ENCODE peak calls at places on chromosomes 3 and 15, in ten cellular contexts. H is stimulated activated CD4-positive, alpha-beta T cell treated with anti-CD3 and anti-CD28 coated beads, Interleukin-15, amount 100 ng/mL, for 48 hours; M is endodermal cell; U is NCI-H774; X is NCI-H1092; G is activated T-helper 1 cell treated with anti-CD3 and anti-CD28 coated beads, Interleukin-12 subunit alpha, Interleukin-12 subunit beta, Interleukin-2, Interleukin-4 antibody, amounts not matched to agents 30 ng/mL and 10 ng/mL and 1 ng/mL, durations not matched to agents 14 hours and 24 hours and 36 hours; Y is CMK; W is bronchial epithelial cell; N is nucleus accumbens; D is psoas muscle. B is an unnamed sample.

GRCh38 chr3:164390046-164390445 is 688.2 kb downstream of the SI start:
- DNase-seq in D (no peak), X (no peak), M (no peak), N (no peak), U (no peak), H (no peak), G (no peak), Y (no peak), W (no peak), B (no peak)

GRCh38 chr3:59611649-59612431 is 562.0 kb upstream of the CFAP20DC start:
- DNase-seq in Y (no peak), X (no peak), W (no peak), H (no peak), D (no peak), N (no peak), M (no peak), G (no peak), U (no peak), B (no peak)

GRCh38 chr3:58004972-58005371 is 3.2 kb upstream of the FLNB start:
- DNase-seq in G (no peak), M (no peak), X (no peak), U (no peak), H (no peak), D (no peak), W (peak), N (no peak), Y (no peak), B (no peak)

GRCh38 chr15:89197503-89197971 is 23.8 kb downstream of the RLBP1 start:
- DNase-seq in X (no peak), G (no peak), Y (no peak), W (peak), D (no peak), H (no peak), N (peak), U (peak), M (peak), B (peak)

GRCh38 chr3:107143206-107143605 is 234.0 kb upstream of the CCDC54 start:
- DNase-seq in D (no peak), M (no peak), U (no peak), H (no peak), N (no peak), W (no peak), Y (no peak), X (no peak), G (no peak), B (no peak)

GRCh38 chr15:51658664-51659063 is 22.6 kb upstream of the SCG3 start:
- DNase-seq in G (no peak), N (no peak), H (no peak), M (no peak), W (peak), X (no peak), D (no peak), Y (no peak), U (no peak), B (no peak)

GRCh38 chr3:75294124-75294523 is 370.0 kb upstream of the FRG2C start:
- DNase-seq in D (peak), U (no peak), G (no peak), Y (no peak), H (no peak), X (no peak), W (peak), N (peak), M (peak), B (peak)

GRCh38 chr15:48855501-48856440 is 22.2 kb upstream of the EID1 start:
- DNase-seq in N (no peak), D (no peak), U (no peak), M (peak), W (peak), G (no peak), H (no peak), Y (no peak), X (no peak), B (no peak)

GRCh38 chr3:186974824-186975281 is 44.5 kb downstream of the ST6GAL1 start:
- DNase-seq in W (no peak), G (no peak), M (no peak), H (no peak), X (no peak), Y (no peak), U (no peak), N (no peak), D (no peak), B (no peak)

GRCh38 chr3:186138272-186138981 is 29.5 kb upstream of the ETV5 start:
- DNase-seq in U (no peak), H (no peak), W (no peak), G (no peak), Y (no peak), N (no peak), X (no peak), M (peak), D (no peak), B (no peak)

GRCh38 chr3:181943285-181943684 is 231.6 kb downstream of the SOX2 start:
- DNase-seq in M (peak), Y (no peak), W (no peak), H (no peak), D (no peak), X (no peak), U (peak), N (no peak), G (no peak), B (no peak)

GRCh38 chr15:53477981-53478766 is 281.3 kb downstream of the WDR72 start:
- DNase-seq in X (no peak), W (no peak), N (no peak), G (no peak), Y (no peak), H (no peak), D (no peak), U (no peak), M (no peak), B (no peak)

GRCh38 chr3:48970568-48970967 is 19.5 kb upstream of the P4HTM start:
- DNase-seq in N (no peak), G (no peak), X (no peak), M (no peak), W (no peak), D (no peak), Y (no peak), U (no peak), H (no peak), B (no peak)

GRCh38 chr15:61500951-61501350 is 271.8 kb upstream of the RORA start:
- DNase-seq in Y (no peak), U (no peak), M (no peak), D (no peak), N (no peak), G (no peak), X (no peak), W (no peak), H (no peak), B (no peak)

GRCh38 chr3:182925944-182926337 is 54.4 kb downstream of the DCUN1D1 start:
- DNase-seq in U (no peak), H (no peak), W (no peak), N (no peak), M (no peak), X (no peak), D (no peak), G (no peak), Y (no peak), B (no peak)

GRCh38 chr3:107740992-107741896 is 218.5 kb downstream of the BBX start:
- DNase-seq in U (no peak), X (no peak), D (no peak), G (no peak), H (no peak), M (no peak), Y (no peak), N (no peak), W (peak), B (no peak)

GRCh38 chr15:58147151-58147550 is 9.0 kb downstream of the AQP9 start:
- DNase-seq in N (no peak), X (no peak), U (peak), Y (no peak), W (no peak), H (no peak), D (no peak), M (no peak), G (no peak), B (no peak)

GRCh38 chr3:5017953-5018531 is 38.8 kb downstream of the BHLHE40 start:
- DNase-seq in M (peak), W (peak), G (no peak), D (peak), X (no peak), U (no peak), H (no peak), Y (no peak), N (no peak), B (peak)

GRCh38 chr3:101279162-101279561 is 41.2 kb downstream of the IMPG2 start:
- DNase-seq in M (no peak), Y (no peak), H (no peak), D (no peak), G (no peak), U (no peak), X (no peak), N (no peak), W (peak), B (no peak)

GRCh38 chr15:89353991-89354390 is 19.4 kb upstream of the POLG start:
- DNase-seq in G (no peak), D (no peak), N (no peak), H (no peak), U (no peak), Y (no peak), M (no peak), X (no peak), W (no peak), B (no peak)

GRCh38 chr3:184618793-184619192 is 57.2 kb downstream of the EPHB3 start:
- DNase-seq in U (no peak), H (no peak), W (no peak), M (no peak), G (no peak), D (no peak), Y (no peak), X (no peak), N (no peak), B (no peak)

GRCh38 chr15:77830041-77830440 is 197.3 kb upstream of the LINGO1 start:
- DNase-seq in H (no peak), G (no peak), D (no peak), Y (no peak), U (no peak), N (no peak), X (no peak), M (peak), W (peak), B (no peak)

GRCh38 chr3:29746163-29746562 is 465.3 kb downstream of the RBMS3 start:
- DNase-seq in W (peak), D (no peak), U (no peak), H (no peak), Y (no peak), N (no peak), G (no peak), M (no peak), X (no peak), B (no peak)

GRCh38 chr15:52559583-52559982 is 9.2 kb downstream of the ARPP19 start:
- DNase-seq in G (no peak), N (no peak), X (no peak), H (peak), D (no peak), U (no peak), Y (no peak), M (no peak), W (peak), B (no peak)

GRCh38 chr3:53739926-53740325 is 106.3 kb downstream of the CHDH start:
- DNase-seq in G (no peak), X (no peak), Y (no peak), W (no peak), H (no peak), N (no peak), M (no peak), D (no peak), U (no peak), B (no peak)

GRCh38 chr15:62958528-62958927 is 84.0 kb upstream of the TPM1 start:
- DNase-seq in H (no peak), G (no peak), M (no peak), W (no peak), X (peak), U (no peak), D (no peak), N (no peak), Y (no peak), B (no peak)

GRCh38 chr3:183895296-183895695 is 10.6 kb upstream of the PARL start:
- DNase-seq in M (peak), X (peak), D (no peak), H (peak), G (no peak), U (peak), N (no peak), W (peak), Y (no peak), B (no peak)

GRCh38 chr15:78766041-78766440 is 45.2 kb downstream of the ADAMTS7 start:
- DNase-seq in X (no peak), M (no peak), N (no peak), D (peak), W (no peak), U (no peak), Y (no peak), H (no peak), G (no peak), B (no peak)

GRCh38 chr3:126442099-126442848 is 33.4 kb downstream of the ZXDC start:
- DNase-seq in M (peak), Y (no peak), X (no peak), H (no peak), N (no peak), W (no peak), U (no peak), G (no peak), D (peak), B (no peak)

GRCh38 chr3:12954891-12955650 is 113.7 kb upstream of the RPL32 start:
- DNase-seq in N (no peak), X (peak), U (no peak), M (no peak), W (peak), Y (no peak), G (no peak), H (no peak), D (peak), B (peak)

GRCh38 chr3:77370413-77370812 is 330.5 kb downstream of the ROBO2 start:
- DNase-seq in M (no peak), H (no peak), X (no peak), G (no peak), U (no peak), W (peak), N (no peak), Y (no peak), D (no peak), B (peak)

GRCh38 chr3:152175576-152175883 is 93.2 kb upstream of the MBNL1 start:
- DNase-seq in M (no peak), H (no peak), Y (no peak), W (peak), N (no peak), G (no peak), U (no peak), D (no peak), X (no peak), B (no peak)

GRCh38 chr3:127254730-127255129 is 33.1 kb downstream of the PRR20G start:
- DNase-seq in G (no peak), D (no peak), Y (no peak), U (no peak), M (no peak), W (peak), X (peak), H (no peak), N (no peak), B (no peak)

GRCh38 chr3:184377882-184378445 is at the start of gene THPO:
- DNase-seq in G (no peak), H (no peak), M (peak), N (no peak), D (peak), Y (no peak), U (peak), X (no peak), W (no peak), B (no peak)

GRCh38 chr15:83685864-83686263 is 31.9 kb downstream of the ADAMTSL3 start:
- DNase-seq in H (no peak), Y (no peak), G (no peak), N (no peak), M (no peak), X (no peak), D (peak), W (no peak), U (no peak), B (no peak)

GRCh38 chr3:169232863-169233262 is 430.6 kb downstream of the MECOM start:
- DNase-seq in H (no peak), N (no peak), X (peak), M (no peak), Y (no peak), D (no peak), W (peak), G (no peak), U (no peak), B (no peak)